ENCODE peak calls at places on chromosomes 3 and 15, in five cellular contexts. F is NCI-H2171, B is fibroblast of lung, Y is H9, J is HT-29. W is an unnamed sample.

GRCh38 chr3:23663661-23664186 is 142.0 kb upstream of the UBE2E1 start:
- DNase-seq in F (no peak), B (no peak), Y (no peak), J (no peak), W (no peak)

GRCh38 chr3:43866529-43867353 is 176.0 kb downstream of the ABHD5 start:
- DNase-seq in F (no peak), B (peak; percentile 91), Y (no peak), J (no peak), W (no peak)

GRCh38 chr3:46927718-46928073 is 48.8 kb downstream of the CCDC12 start:
- DNase-seq in F (no peak), B (no peak), Y (no peak), J (no peak), W (no peak)

GRCh38 chr15:78075490-78076230 is 1.9 kb downstream of the TBC1D2B start:
- DNase-seq in F (no peak), B (peak; percentile 91), Y (peak; percentile 59), J (peak; percentile 82), W (no peak)

GRCh38 chr15:77002954-77003912 is 8.3 kb downstream of the PSTPIP1 start:
- DNase-seq in F (no peak), B (no peak), Y (no peak), J (no peak), W (no peak)

GRCh38 chr3:196941846-196942225 is 492 bp downstream of the NCBP2 start:
- DNase-seq in F (peak; percentile 61), B (peak; percentile 52), Y (no peak), J (no peak), W (no peak)

GRCh38 chr3:196273655-196274054 is 13.9 kb downstream of the PCYT1A start:
- DNase-seq in F (no peak), B (no peak), Y (peak; percentile 97), J (no peak), W (no peak)

GRCh38 chr15:91186892-91187644 is 87.0 kb downstream of the SV2B start:
- DNase-seq in F (no peak), B (peak; percentile 30), Y (no peak), J (peak; percentile 59), W (peak; percentile 2)

GRCh38 chr15:89654847-89655805 is at the start of gene KIF7:
- DNase-seq in F (peak; percentile 70), B (peak; percentile 61), Y (peak; percentile 84), J (no peak), W (no peak)

GRCh38 chr15:99550077-99550476 is 15.7 kb upstream of the MEF2A start:
- DNase-seq in F (no peak), B (no peak), Y (no peak), J (no peak), W (no peak)

GRCh38 chr15:66252411-66253295 is 897 bp downstream of the MEGF11 start:
- DNase-seq in F (peak; percentile 62), B (peak; percentile 46), Y (peak; percentile 58), J (peak; percentile 58), W (no peak)

GRCh38 chr3:15361494-15362214 is 29.3 kb upstream of the SH3BP5 start:
- DNase-seq in F (no peak), B (peak; percentile 88), Y (peak; percentile 45), J (no peak), W (no peak)

W was measured in HFF-Myc.